ENCODE peak calls at places on chromosomes 13 and 19, in four cellular contexts. P is left cardiac atrium, I is germinal center, U is NCI-H774. K is an unnamed sample.

GRCh38 chr13:30337061-30337601 is 29.8 kb upstream of the KATNAL1 start:
- DNase-seq in I (no peak), P (no peak), U (no peak), K (no peak)

GRCh38 chr19:48333467-48334384 is 8.4 kb downstream of the EMP3 start:
- DNase-seq in I (peak), U (peak), P (peak), K (peak)

GRCh38 chr19:43644181-43644580 is 4.5 kb upstream of the CADM4 start:
- DNase-seq in I (no peak), P (no peak), U (no peak), K (no peak)

GRCh38 chr19:3838661-3839060 is 30.2 kb downstream of the ZFR2 start:
- DNase-seq in I (no peak), U (no peak), P (no peak), K (no peak)

GRCh38 chr13:30114586-30115256 is 192.6 kb downstream of the KATNAL1 start:
- DNase-seq in U (peak), P (peak), I (peak), K (peak)

GRCh38 chr13:21025539-21025938 is 35.8 kb downstream of the LATS2 start:
- DNase-seq in P (no peak), I (no peak), U (no peak), K (no peak)

GRCh38 chr13:112783135-112783945 is 93.5 kb downstream of the ATP11A start:
- DNase-seq in P (no peak), U (no peak), I (no peak), K (no peak)

GRCh38 chr13:65959305-65959704 is 1270.8 kb downstream of the PCDH9 start:
- DNase-seq in P (no peak), U (no peak), I (no peak), K (no peak)

GRCh38 chr13:21619633-21620220 is 15.8 kb upstream of the MICU2 start:
- DNase-seq in P (no peak), U (no peak), I (no peak), K (no peak)

GRCh38 chr13:79995334-79995733 is 345.6 kb downstream of the SPRY2 start:
- DNase-seq in I (no peak), P (no peak), U (no peak), K (no peak)

GRCh38 chr19:55398200-55398947 is 9.2 kb downstream of the UBE2S start:
- DNase-seq in P (no peak), I (no peak), U (no peak), K (no peak)

GRCh38 chr13:30881931-30882899 is 23.9 kb upstream of the MEDAG start:
- DNase-seq in I (no peak), P (no peak), U (no peak), K (no peak)

K was measured in Right ventricle myocardium inferior.